ENCODE peak calls at places on chromosome 5, in nine cellular contexts. One of them, this sample, is unnamed. For H3K4me1, the result is how much of the 10 kb centered on the place peaks cover.

GRCh38 chr5:38201158-38201557 is 57.2 kb upstream of the EGFLAM start:
- DNase-seq in mammary epithelial cell: no peak
- DNase-seq in mesenchymal stem cell: no peak
- DNase-seq in neuronal stem cell: no peak
- DNase-seq in heart left ventricle: no peak
- DNase-seq in tibial nerve: no peak
- DNase-seq in mesendoderm: no peak
- DNase-seq in right lobe of liver: no peak
- DNase-seq in adrenal gland: no peak
- DNase-seq in this sample: no peak

GRCh38 chr5:52948418-52949076 is 40.6 kb upstream of the ITGA2 start:
- DNase-seq in mammary epithelial cell: peak
- DNase-seq in mesenchymal stem cell: peak
- DNase-seq in neuronal stem cell: peak
- DNase-seq in heart left ventricle: peak
- DNase-seq in tibial nerve: peak
- DNase-seq in mesendoderm: peak
- DNase-seq in right lobe of liver: no peak
- DNase-seq in adrenal gland: peak
- DNase-seq in this sample: peak

GRCh38 chr5:141839015-141839513 is 39.1 kb downstream of the PCDH1 start:
- DNase-seq in mammary epithelial cell: no peak
- DNase-seq in mesenchymal stem cell: no peak
- DNase-seq in neuronal stem cell: no peak
- DNase-seq in heart left ventricle: peak
- DNase-seq in tibial nerve: no peak
- DNase-seq in mesendoderm: peak
- DNase-seq in right lobe of liver: no peak
- DNase-seq in adrenal gland: no peak
- DNase-seq in this sample: no peak

GRCh38 chr5:92309336-92309991 is 926.3 kb upstream of the ARRDC3 start:
- DNase-seq in mammary epithelial cell: peak
- DNase-seq in mesenchymal stem cell: peak
- DNase-seq in neuronal stem cell: no peak
- DNase-seq in heart left ventricle: no peak
- DNase-seq in tibial nerve: no peak
- DNase-seq in mesendoderm: peak
- DNase-seq in right lobe of liver: no peak
- DNase-seq in adrenal gland: no peak
- DNase-seq in this sample: no peak

GRCh38 chr5:58224661-58225060 is 235.2 kb downstream of the PLK2 start:
- DNase-seq in mammary epithelial cell: no peak
- DNase-seq in mesenchymal stem cell: no peak
- DNase-seq in neuronal stem cell: no peak
- DNase-seq in heart left ventricle: no peak
- DNase-seq in tibial nerve: no peak
- DNase-seq in mesendoderm: no peak
- DNase-seq in right lobe of liver: no peak
- DNase-seq in adrenal gland: no peak
- DNase-seq in this sample: no peak

GRCh38 chr5:34450338-34450737 is 205.8 kb upstream of the RAI14 start:
- DNase-seq in mammary epithelial cell: no peak
- DNase-seq in mesenchymal stem cell: no peak
- DNase-seq in neuronal stem cell: no peak
- DNase-seq in heart left ventricle: no peak
- DNase-seq in tibial nerve: no peak
- DNase-seq in mesendoderm: no peak
- DNase-seq in right lobe of liver: no peak
- DNase-seq in adrenal gland: no peak
- DNase-seq in this sample: no peak

GRCh38 chr5:173573126-173573960 is 43.1 kb downstream of the BOD1 start:
- DNase-seq in mammary epithelial cell: peak
- DNase-seq in mesenchymal stem cell: peak
- DNase-seq in neuronal stem cell: peak
- DNase-seq in heart left ventricle: peak
- DNase-seq in tibial nerve: peak
- DNase-seq in mesendoderm: peak
- DNase-seq in right lobe of liver: peak
- DNase-seq in adrenal gland: peak
- DNase-seq in this sample: peak

GRCh38 chr5:111389390-111390082 is 122.8 kb downstream of the STARD4 start:
- DNase-seq in mammary epithelial cell: peak
- DNase-seq in mesenchymal stem cell: peak
- DNase-seq in neuronal stem cell: no peak
- DNase-seq in heart left ventricle: no peak
- DNase-seq in tibial nerve: no peak
- DNase-seq in mesendoderm: no peak
- DNase-seq in right lobe of liver: no peak
- DNase-seq in adrenal gland: no peak
- DNase-seq in this sample: no peak

GRCh38 chr5:158979749-158980521 is 119.8 kb downstream of the EBF1 start:
- DNase-seq in mammary epithelial cell: peak
- DNase-seq in mesenchymal stem cell: peak
- DNase-seq in neuronal stem cell: no peak
- DNase-seq in heart left ventricle: peak
- DNase-seq in tibial nerve: peak
- DNase-seq in mesendoderm: peak
- DNase-seq in right lobe of liver: peak
- DNase-seq in adrenal gland: peak
- DNase-seq in this sample: no peak

GRCh38 chr5:171433952-171434676 is 14.7 kb downstream of the FGF18 start:
- DNase-seq in mammary epithelial cell: no peak
- DNase-seq in mesenchymal stem cell: no peak
- DNase-seq in neuronal stem cell: no peak
- DNase-seq in heart left ventricle: no peak
- DNase-seq in tibial nerve: no peak
- DNase-seq in mesendoderm: no peak
- DNase-seq in right lobe of liver: no peak
- DNase-seq in adrenal gland: no peak
- DNase-seq in this sample: no peak

GRCh38 chr5:107389769-107390168 is 281.0 kb downstream of the EFNA5 start:
- DNase-seq in mammary epithelial cell: no peak
- DNase-seq in mesenchymal stem cell: no peak
- DNase-seq in neuronal stem cell: no peak
- DNase-seq in heart left ventricle: no peak
- DNase-seq in tibial nerve: no peak
- DNase-seq in mesendoderm: peak
- DNase-seq in right lobe of liver: no peak
- DNase-seq in adrenal gland: no peak
- DNase-seq in this sample: no peak
- H3K27ac ChIP-seq in mammary epithelial cell: peak
- H3K27ac ChIP-seq in mesenchymal stem cell: no peak
- H3K27ac ChIP-seq in neuronal stem cell: no peak
- H3K27ac ChIP-seq in heart left ventricle: no peak
- H3K27ac ChIP-seq in tibial nerve: no peak
- H3K27ac ChIP-seq in mesendoderm: no peak
- H3K27ac ChIP-seq in right lobe of liver: no peak
- H3K27ac ChIP-seq in adrenal gland: no peak
- H3K27ac ChIP-seq in this sample: no peak

DNA sequence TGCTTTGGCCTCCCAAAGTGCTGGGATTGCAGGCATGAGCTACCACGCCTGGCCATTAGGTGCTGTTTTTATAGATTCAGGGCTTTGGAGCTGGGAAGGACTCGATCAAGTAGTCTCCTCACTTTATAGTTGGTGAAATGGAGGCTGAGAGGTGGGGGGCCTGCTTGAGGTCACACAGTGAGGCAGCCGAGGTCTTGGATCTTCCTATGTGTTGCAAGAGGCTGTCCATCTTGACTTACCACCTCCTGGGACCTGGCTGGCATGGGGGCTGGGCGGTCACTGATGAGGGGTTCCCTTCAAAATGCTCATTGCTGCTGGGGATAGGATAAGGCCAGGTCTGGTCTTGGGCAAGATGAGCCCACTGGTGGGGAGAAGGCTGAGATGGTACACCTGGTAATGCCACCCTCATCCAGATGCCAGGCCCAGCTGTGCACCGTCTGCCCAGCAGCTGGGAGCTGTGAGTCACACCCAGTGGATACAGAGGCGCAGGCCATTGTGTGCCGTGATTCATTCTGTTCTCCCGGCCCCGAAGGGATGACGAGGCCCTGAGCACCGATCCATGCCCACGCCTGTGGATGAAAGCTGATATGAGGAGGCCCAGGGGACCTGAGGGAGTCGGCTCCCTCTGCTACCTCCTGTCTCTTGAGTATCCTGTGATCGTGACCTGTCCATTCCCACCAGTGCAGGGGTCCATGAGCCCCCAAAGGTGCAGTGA is 10.5 kb upstream of the NDST1 start:
- DNase-seq in mammary epithelial cell: peak
- DNase-seq in mesenchymal stem cell: peak
- DNase-seq in neuronal stem cell: no peak
- DNase-seq in heart left ventricle: no peak
- DNase-seq in tibial nerve: peak
- DNase-seq in mesendoderm: no peak
- DNase-seq in right lobe of liver: no peak
- DNase-seq in adrenal gland: peak
- DNase-seq in this sample: no peak
- H3K4me3 ChIP-seq in mammary epithelial cell: peak
- H3K4me3 ChIP-seq in mesenchymal stem cell: no peak
- H3K4me3 ChIP-seq in neuronal stem cell: no peak
- H3K4me3 ChIP-seq in heart left ventricle: no peak
- H3K4me3 ChIP-seq in tibial nerve: no peak
- H3K4me3 ChIP-seq in mesendoderm: no peak
- H3K4me3 ChIP-seq in right lobe of liver: no peak
- H3K4me3 ChIP-seq in adrenal gland: no peak
- H3K4me3 ChIP-seq in this sample: no peak

DNA sequence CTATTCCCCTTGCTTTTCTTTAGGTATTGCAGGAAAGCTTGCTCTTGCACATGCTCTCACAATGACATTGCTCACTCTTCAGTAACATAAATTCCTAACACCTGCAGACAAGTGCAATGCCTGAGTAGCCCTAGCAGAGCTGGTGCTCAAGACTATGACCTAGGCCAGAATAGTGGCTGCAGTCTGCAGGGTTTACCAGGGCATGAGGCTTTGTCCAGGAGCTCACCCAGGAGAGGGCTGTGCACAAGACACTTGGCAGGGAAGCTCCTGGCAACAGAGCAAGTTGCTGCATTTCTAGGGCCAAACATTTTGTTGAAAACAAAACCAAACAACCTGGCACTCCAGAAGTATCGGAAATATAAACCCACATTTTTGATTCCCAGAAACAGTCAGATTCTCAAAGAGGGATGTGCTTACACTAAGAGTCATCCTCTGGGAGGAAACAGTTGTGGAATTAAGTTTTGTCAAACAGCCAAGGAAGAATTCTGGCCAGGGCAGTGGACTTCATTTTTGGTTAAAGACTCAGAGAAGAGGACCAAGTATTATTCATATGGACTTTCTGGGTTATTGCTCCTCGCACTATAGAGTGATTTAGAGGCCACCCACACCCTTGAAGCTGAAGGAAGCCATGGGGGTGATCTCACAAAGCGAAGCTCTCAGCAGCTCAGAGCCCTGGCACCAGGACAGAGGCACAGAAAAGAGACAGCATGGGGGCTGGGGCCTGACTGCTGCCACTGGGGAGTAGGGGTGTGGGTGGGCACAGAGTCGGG is 44.9 kb downstream of the MACROH2A1 start:
- DNase-seq in mammary epithelial cell: no peak
- DNase-seq in mesenchymal stem cell: peak
- DNase-seq in neuronal stem cell: no peak
- DNase-seq in heart left ventricle: no peak
- DNase-seq in tibial nerve: no peak
- DNase-seq in mesendoderm: no peak
- DNase-seq in right lobe of liver: no peak
- DNase-seq in adrenal gland: no peak
- DNase-seq in this sample: no peak
- H3K4me1 ChIP-seq in mammary epithelial cell: under half
- H3K4me1 ChIP-seq in mesenchymal stem cell: under half
- H3K4me1 ChIP-seq in neuronal stem cell: under half
- H3K4me1 ChIP-seq in heart left ventricle: under half
- H3K4me1 ChIP-seq in tibial nerve: half or more
- H3K4me1 ChIP-seq in mesendoderm: under half
- H3K4me1 ChIP-seq in right lobe of liver: under half
- H3K4me1 ChIP-seq in adrenal gland: under half
- H3K4me1 ChIP-seq in this sample: under half

GRCh38 chr5:124746252-124746915 is at the start of gene ZNF608:
- DNase-seq in mammary epithelial cell: peak
- DNase-seq in mesenchymal stem cell: peak
- DNase-seq in neuronal stem cell: peak
- DNase-seq in heart left ventricle: no peak
- DNase-seq in tibial nerve: peak
- DNase-seq in mesendoderm: peak
- DNase-seq in right lobe of liver: no peak
- DNase-seq in adrenal gland: peak
- DNase-seq in this sample: no peak

GRCh38 chr5:124746916-124747769 is 704 bp upstream of the ZNF608 start:
- DNase-seq in mammary epithelial cell: peak
- DNase-seq in mesenchymal stem cell: peak
- DNase-seq in neuronal stem cell: peak
- DNase-seq in heart left ventricle: peak
- DNase-seq in tibial nerve: peak
- DNase-seq in mesendoderm: peak
- DNase-seq in right lobe of liver: peak
- DNase-seq in adrenal gland: peak
- DNase-seq in this sample: peak

GRCh38 chr5:124744170-124744911 is 2.1 kb downstream of the ZNF608 start:
- DNase-seq in mammary epithelial cell: peak
- DNase-seq in mesenchymal stem cell: peak
- DNase-seq in neuronal stem cell: no peak
- DNase-seq in heart left ventricle: peak
- DNase-seq in tibial nerve: no peak
- DNase-seq in mesendoderm: peak
- DNase-seq in right lobe of liver: peak
- DNase-seq in adrenal gland: peak
- DNase-seq in this sample: no peak

GRCh38 chr5:124743534-124744169 is 2.8 kb downstream of the ZNF608 start:
- DNase-seq in mammary epithelial cell: peak
- DNase-seq in mesenchymal stem cell: no peak
- DNase-seq in neuronal stem cell: no peak
- DNase-seq in heart left ventricle: no peak
- DNase-seq in tibial nerve: no peak
- DNase-seq in mesendoderm: peak
- DNase-seq in right lobe of liver: no peak
- DNase-seq in adrenal gland: no peak
- DNase-seq in this sample: no peak

DNA sequence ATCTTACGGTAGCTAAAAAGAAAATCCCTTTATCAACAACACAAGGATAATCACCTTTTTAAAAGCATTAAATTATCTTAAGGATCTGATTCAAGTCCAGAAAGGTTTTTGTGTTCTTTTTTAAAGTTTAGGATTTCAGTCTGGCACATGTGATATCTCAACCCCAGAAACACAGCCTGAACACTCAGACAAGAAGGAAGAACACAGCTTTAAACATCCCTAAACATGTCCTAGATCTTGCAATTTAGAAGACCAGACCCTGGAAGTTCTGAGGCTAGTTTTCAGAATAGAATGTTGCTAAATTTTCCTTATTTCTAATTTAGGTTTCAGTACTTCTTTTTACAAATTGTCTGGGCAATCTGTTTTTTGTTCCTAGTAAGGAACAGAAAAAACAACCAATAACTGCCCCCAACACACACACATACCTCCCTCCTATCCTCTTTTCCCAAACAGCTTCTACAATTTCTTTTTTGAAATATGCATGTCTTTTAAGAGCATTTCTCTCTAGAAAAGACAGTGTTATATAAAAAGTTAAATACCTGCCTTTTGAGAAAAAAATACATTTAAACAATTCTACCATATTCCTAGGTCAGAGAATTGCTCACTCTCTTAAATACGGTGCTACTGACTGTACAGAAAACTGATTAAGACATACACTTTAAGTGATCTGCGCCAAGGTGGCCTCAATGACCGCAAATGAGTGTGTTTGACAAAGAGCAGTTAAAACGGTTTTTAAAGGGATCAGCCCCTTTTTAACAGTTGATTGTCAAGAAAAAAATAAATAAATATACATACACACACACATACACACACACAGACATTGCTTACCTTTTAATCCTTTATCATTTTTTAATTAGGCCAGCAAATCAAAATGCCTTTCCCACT is 830 bp downstream of the ZNF608 start:
- DNase-seq in mammary epithelial cell: peak
- DNase-seq in mesenchymal stem cell: peak
- DNase-seq in neuronal stem cell: no peak
- DNase-seq in heart left ventricle: no peak
- DNase-seq in tibial nerve: no peak
- DNase-seq in mesendoderm: no peak
- DNase-seq in right lobe of liver: no peak
- DNase-seq in adrenal gland: no peak
- DNase-seq in this sample: no peak
- H3K27ac ChIP-seq in mammary epithelial cell: peak
- H3K27ac ChIP-seq in mesenchymal stem cell: peak
- H3K27ac ChIP-seq in neuronal stem cell: peak
- H3K27ac ChIP-seq in heart left ventricle: peak
- H3K27ac ChIP-seq in tibial nerve: peak
- H3K27ac ChIP-seq in mesendoderm: peak
- H3K27ac ChIP-seq in right lobe of liver: peak
- H3K27ac ChIP-seq in adrenal gland: peak
- H3K27ac ChIP-seq in this sample: no peak

This sample was measured in iPS DF 6.9.